ENCODE peak calls at places on chromosomes 12 and 14, in nine cellular contexts. R is psoas muscle, Q is heart left ventricle, B is spleen, L is neural progenitor cell, J is ovary, M is PC-3, Z is lower lobe of right lung, X is OCI-LY7. Y is an unnamed sample. For H3K4me1, the result is how much of the 10 kb centered on the place peaks cover.

GRCh38 chr12:84174115-84174514 is 738.5 kb downstream of the SLC6A15 start:
- DNase-seq in B (peak), J (no peak), X (no peak), M (no peak), L (no peak), R (no peak), Z (peak), Q (no peak), Y (no peak)

GRCh38 chr14:90559811-90560492 is 163.1 kb downstream of the CALM1 start:
- DNase-seq in Q (no peak), B (no peak), L (no peak), Z (no peak), M (no peak), J (no peak), R (peak), X (no peak), Y (no peak)

GRCh38 chr12:101019667-101020066 is 190.4 kb downstream of the SLC5A8 start:
- DNase-seq in Q (no peak), X (no peak), Z (no peak), L (no peak), R (no peak), M (peak), J (no peak), B (no peak), Y (no peak)

GRCh38 chr12:107522692-107523477 is 162.7 kb upstream of the PWP1 start:
- DNase-seq in M (no peak), J (no peak), R (no peak), L (peak), Z (no peak), Q (no peak), B (no peak), X (no peak), Y (peak)

GRCh38 chr12:10632226-10632625 is 18.8 kb upstream of the MAGOHB start:
- DNase-seq in X (no peak), M (no peak), J (no peak), Q (no peak), R (no peak), L (no peak), Z (no peak), B (no peak), Y (no peak)

GRCh38 chr14:67674480-67675218 is at the start of gene VTI1B:
- DNase-seq in L (peak), B (peak), M (peak), Z (peak), R (peak), J (peak), Q (peak), X (peak), Y (peak)

GRCh38 chr14:68817513-68818212 is 24.8 kb upstream of the ZFP36L1 start:
- DNase-seq in B (no peak), J (peak), M (no peak), R (peak), X (no peak), Q (peak), Z (no peak), L (no peak), Y (no peak)

GRCh38 chr14:75283884-75284563 is 5.4 kb downstream of the FOS start:
- DNase-seq in J (peak), B (peak), Q (no peak), Z (peak), R (peak), M (no peak), L (no peak), X (no peak), Y (no peak)

GRCh38 chr14:81834308-81834707 is 300.7 kb upstream of the SEL1L start:
- DNase-seq in M (peak), J (no peak), L (no peak), Z (no peak), Q (no peak), B (no peak), R (no peak), X (no peak), Y (no peak)

GRCh38 chr12:31477669-31478068 is 113.3 kb downstream of the DENND5B start:
- DNase-seq in R (no peak), Z (no peak), X (no peak), Q (no peak), J (no peak), L (no peak), B (no peak), M (no peak), Y (no peak)

GRCh38 chr12:25590021-25590721 is 37.1 kb upstream of the LMNTD1 start:
- DNase-seq in Z (no peak), B (no peak), L (no peak), J (no peak), X (no peak), Q (no peak), R (no peak), M (no peak), Y (no peak)

GRCh38 chr12:117166107-117166506 is 24.2 kb downstream of the FBXO21 start:
- DNase-seq in M (no peak), L (no peak), J (no peak), Z (no peak), X (no peak), Q (no peak), R (no peak), B (no peak), Y (no peak)

GRCh38 chr14:69535230-69535848 is 39.3 kb downstream of the CCDC177 start:
- DNase-seq in M (peak), X (no peak), Q (no peak), L (peak), Z (no peak), B (no peak), J (peak), R (no peak), Y (peak)

GRCh38 chr12:3538691-3539030 is 47.7 kb downstream of the PRMT8 start:
- DNase-seq in M (no peak), B (no peak), Z (no peak), J (no peak), L (no peak), Q (no peak), X (no peak), R (no peak), Y (peak)

DNA sequence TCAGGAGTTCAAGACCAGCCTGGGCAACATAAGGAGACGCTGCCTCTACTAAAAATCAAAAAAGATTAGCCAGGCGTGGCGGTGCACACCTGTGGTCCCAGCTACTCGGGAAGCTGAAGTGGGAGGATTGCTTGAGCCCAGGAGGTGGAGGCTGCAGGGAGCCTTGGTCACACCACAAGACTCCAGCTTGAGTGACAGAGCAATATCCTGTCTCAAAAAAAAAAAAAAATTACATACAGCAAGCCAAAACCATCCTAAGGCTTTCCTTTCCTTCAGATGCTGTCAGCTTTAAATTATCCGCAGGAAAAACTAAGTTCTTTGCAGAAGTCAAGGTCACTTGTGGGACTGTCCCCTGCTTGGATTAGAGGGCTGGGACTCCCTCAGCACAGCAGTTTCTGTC is 1.3 kb downstream of the CS start:
- DNase-seq in M (no peak), J (no peak), Q (no peak), Z (no peak), X (peak), L (no peak), R (no peak), B (no peak), Y (no peak)
- H3K27ac ChIP-seq in M (no peak), J (peak), Q (peak), Z (peak), X (peak), L (no peak), R (peak), B (peak), Y (no peak)

GRCh38 chr12:109383240-109383639 is 35.5 kb downstream of the MYO1H start:
- DNase-seq in X (no peak), B (no peak), Z (no peak), J (no peak), R (no peak), L (no peak), M (no peak), Q (no peak), Y (no peak)
- H3K4me3 ChIP-seq in X (no peak), B (no peak), Z (no peak), J (no peak), R (no peak), L (no peak), M (no peak), Q (no peak), Y (no peak)

GRCh38 chr12:115495300-115495699 is 782.2 kb downstream of the MED13L start:
- DNase-seq in Z (no peak), B (no peak), J (no peak), L (no peak), X (no peak), Q (no peak), M (no peak), R (no peak), Y (no peak)
- H3K4me1 ChIP-seq in Z (under half), B (under half), J (under half), L (under half), X (under half), Q (under half), M (under half), R (under half), Y (under half)

GRCh38 chr12:52524241-52524897 is 4.2 kb upstream of the KRT5 start:
- DNase-seq in R (no peak), B (no peak), X (no peak), Z (no peak), M (no peak), J (no peak), Q (no peak), L (no peak), Y (no peak)
- H3K27ac ChIP-seq in R (no peak), B (no peak), X (no peak), Z (no peak), M (no peak), J (no peak), Q (no peak), L (no peak), Y (no peak)

DNA sequence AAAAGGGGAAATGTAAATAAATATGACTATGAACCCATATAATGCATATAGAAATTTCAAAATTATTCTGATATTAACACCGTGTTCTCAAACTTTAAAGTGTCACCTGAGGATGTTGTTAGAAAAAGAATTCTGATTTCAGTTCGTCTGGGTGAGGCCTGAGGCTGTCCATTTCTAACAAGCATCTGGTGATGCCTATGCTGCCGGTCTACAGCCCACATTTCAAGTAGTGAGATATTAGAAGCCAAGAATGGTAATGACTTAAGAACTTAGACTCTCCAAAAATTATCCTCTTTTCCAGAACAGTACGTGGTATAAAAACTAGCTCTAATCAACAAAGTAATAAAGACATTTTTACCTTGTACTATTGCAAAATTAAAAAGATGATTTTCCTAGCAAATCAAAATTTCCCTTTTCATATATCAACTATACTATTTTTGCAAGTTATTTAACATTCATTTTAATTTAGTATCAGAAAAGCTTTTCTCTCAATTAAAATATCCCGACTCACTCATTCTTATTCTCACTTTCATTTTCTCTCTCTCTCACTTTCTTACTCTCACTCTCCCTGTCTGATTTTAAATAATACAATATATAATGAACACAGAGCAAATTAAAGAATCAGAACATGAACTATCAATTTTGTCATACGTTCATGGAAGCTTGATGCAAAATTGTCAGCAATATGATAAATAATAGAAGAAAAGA is 35.0 kb downstream of the PIK3C2G start:
- DNase-seq in Q (no peak), M (no peak), J (no peak), X (no peak), Z (no peak), B (no peak), R (no peak), L (no peak), Y (no peak)
- H3K4me3 ChIP-seq in Q (no peak), M (peak), J (peak), X (no peak), Z (peak), B (peak), R (peak), L (no peak), Y (peak)

GRCh38 chr14:94447206-94447605 is 5.4 kb downstream of the SERPINA11 start:
- DNase-seq in J (no peak), Q (no peak), R (no peak), B (no peak), Z (no peak), L (no peak), M (no peak), X (no peak), Y (no peak)
- H3K4me1 ChIP-seq in J (under half), Q (under half), R (under half), B (under half), Z (under half), L (under half), M (under half), X (under half), Y (under half)

GRCh38 chr12:95995238-95996031 is 709 bp downstream of the HAL start:
- DNase-seq in Q (no peak), L (no peak), M (no peak), Z (peak), R (no peak), X (no peak), B (peak), J (no peak), Y (no peak)

GRCh38 chr12:95994476-95994875 is 1.7 kb downstream of the HAL start:
- DNase-seq in M (no peak), R (no peak), Q (no peak), X (no peak), J (no peak), Z (no peak), B (no peak), L (no peak), Y (no peak)

GRCh38 chr12:95997276-95997675 is 1.1 kb upstream of the HAL start:
- DNase-seq in B (no peak), Z (no peak), L (no peak), R (no peak), X (no peak), M (no peak), J (no peak), Q (no peak), Y (no peak)

GRCh38 chr12:95997911-95998510 is 1.9 kb upstream of the HAL start:
- DNase-seq in J (no peak), X (no peak), Q (no peak), B (no peak), M (peak), R (no peak), Z (no peak), L (no peak), Y (no peak)

GRCh38 chr12:95996034-95996658 is at the start of gene HAL:
- DNase-seq in L (no peak), X (no peak), Q (no peak), R (no peak), B (peak), Z (peak), J (no peak), M (no peak), Y (no peak)
- H3K27ac ChIP-seq in L (no peak), X (no peak), Q (no peak), R (no peak), B (peak), Z (peak), J (no peak), M (no peak), Y (no peak)

GRCh38 chr12:104345234-104346066 is 41.9 kb downstream of the EID3 start:
- DNase-seq in Q (no peak), M (no peak), L (no peak), R (no peak), J (no peak), Z (no peak), X (no peak), B (no peak), Y (no peak)
- H3K4me3 ChIP-seq in Q (no peak), M (no peak), L (no peak), R (no peak), J (no peak), Z (no peak), X (no peak), B (no peak), Y (no peak)